ENCODE peak calls at places on chromosomes 7 and 10, in eight cellular contexts. D is hepatic stellate cell; M is cerebellar cortex; U is NCI-H1105 treated with DMSO at 0.1 percent for 48 hours; G is activated T-cell treated with anti-CD3 and anti-CD28 coated beads, Interleukin-2, amount 50 U/mL, for 1 hour; F is psoas muscle; N is brain microvascular endothelial cell; V is GM04503. K is an unnamed sample.

GRCh38 chr10:70379581-70380176 is 2.7 kb downstream of the LRRC20 start:
- DNase-seq in N (peak; percentile 6), M (peak; percentile 53), D (no peak), V (no peak), G (no peak), F (no peak), U (no peak), K (no peak)

GRCh38 chr7:4189151-4189570 is 492.9 kb upstream of the FOXK1 start:
- DNase-seq in F (peak; percentile 87), V (no peak), G (no peak), N (no peak), M (peak; percentile 92), D (no peak), U (peak; percentile 75), K (peak; percentile 96)

GRCh38 chr7:26705567-26705966 is 158.8 kb downstream of the SKAP2 start:
- DNase-seq in D (peak; percentile 63), M (no peak), G (no peak), N (peak; percentile 86), U (peak; percentile 85), F (no peak), V (peak; percentile 73), K (peak; percentile 80)

GRCh38 chr10:32629910-32630309 is 184.0 kb downstream of the CCDC7 start:
- DNase-seq in M (no peak), N (no peak), V (no peak), F (no peak), G (no peak), U (no peak), D (no peak), K (no peak)

GRCh38 chr7:140402178-140402835 is 1.6 kb upstream of the RAB19 start:
- DNase-seq in D (no peak), G (no peak), U (no peak), N (peak; percentile 48), V (peak; percentile 31), F (no peak), M (no peak), K (peak; percentile 21)

GRCh38 chr10:71948496-71949067 is 15.6 kb upstream of the CHST3 start:
- DNase-seq in G (no peak), M (no peak), F (no peak), N (no peak), D (no peak), V (no peak), U (no peak), K (no peak)

GRCh38 chr10:69807696-69808095 is 6.0 kb downstream of the COL13A1 start:
- DNase-seq in N (peak; percentile 50), M (no peak), D (no peak), U (no peak), F (no peak), G (no peak), V (no peak), K (peak; percentile 38)

GRCh38 chr10:69051303-69051702 is 36.6 kb upstream of the SRGN start:
- DNase-seq in N (peak; percentile 31), V (no peak), G (no peak), F (no peak), D (no peak), M (no peak), U (no peak), K (no peak)

GRCh38 chr10:97210576-97210975 is 24.8 kb upstream of the SLIT1 start:
- DNase-seq in V (no peak), G (peak; percentile 73), F (peak; percentile 72), U (peak; percentile 51), D (peak; percentile 63), N (peak; percentile 78), M (peak; percentile 79), K (peak; percentile 70)

GRCh38 chr7:151876899-151877777 is at the start of gene PRKAG2:
- DNase-seq in M (peak; percentile 50), N (no peak), G (peak; percentile 79), U (peak; percentile 54), V (no peak), F (peak; percentile 87), D (peak; percentile 38), K (peak; percentile 50)

GRCh38 chr7:3218561-3219225 is 82.4 kb upstream of the SDK1 start:
- DNase-seq in U (peak; percentile 78), V (no peak), D (no peak), F (no peak), M (no peak), G (no peak), N (no peak), K (no peak)

GRCh38 chr7:142131439-142131838 is 19.9 kb downstream of the MGAM2 start:
- DNase-seq in G (no peak), M (no peak), V (no peak), D (no peak), F (no peak), U (no peak), N (no peak), K (no peak)

GRCh38 chr7:148142660-148143248 is 447.8 kb upstream of the C7orf33 start:
- DNase-seq in U (peak; percentile 73), G (no peak), F (no peak), M (peak; percentile 28), D (peak; percentile 6), V (no peak), N (peak; percentile 46), K (no peak)

GRCh38 chr10:24208661-24209420 is at the start of gene KIAA1217:
- DNase-seq in M (no peak), V (no peak), G (no peak), F (peak; percentile 88), U (no peak), N (peak; percentile 19), D (peak; percentile 33), K (peak; percentile 12)

GRCh38 chr7:33243319-33243881 is 114.0 kb downstream of the BBS9 start:
- DNase-seq in U (peak; percentile 74), G (no peak), F (no peak), V (no peak), N (peak; percentile 26), D (peak; percentile 22), M (peak; percentile 64), K (peak; percentile 55)

GRCh38 chr10:13709931-13710690 is 123.3 kb downstream of the PRPF18 start:
- DNase-seq in V (no peak), U (no peak), M (peak; percentile 58), G (no peak), F (no peak), D (no peak), N (no peak), K (no peak)

GRCh38 chr10:16728266-16728665 is 89.0 kb downstream of the RSU1 start:
- DNase-seq in M (no peak), G (no peak), N (no peak), V (no peak), F (no peak), D (no peak), U (no peak), K (no peak)

GRCh38 chr7:37930226-37930948 is 9.9 kb downstream of the EPDR1 start:
- DNase-seq in N (peak; percentile 45), U (no peak), G (no peak), M (peak; percentile 67), V (peak; percentile 59), D (no peak), F (no peak), K (no peak)

GRCh38 chr10:99369551-99369950 is 40.4 kb downstream of the CNNM1 start:
- DNase-seq in G (no peak), V (no peak), N (no peak), M (no peak), U (no peak), F (no peak), D (no peak), K (no peak)

GRCh38 chr10:127694580-127695193 is 42.3 kb upstream of the FOXI2 start:
- DNase-seq in N (no peak), F (no peak), G (no peak), M (peak; percentile 50), D (no peak), U (no peak), V (no peak), K (peak; percentile 51)

K was measured in RWPE1.